ENCODE peak calls at places on chromosomes 7 and 10, in six cellular contexts. M is fibroblast of lung, Y is Peyer's patch, B is OCI-LY7, E is GM10248, D is choroid plexus epithelial cell. X is an unnamed sample.

GRCh38 chr10:100913470-100913865 is 705 bp downstream of the SLF2 start:
- DNase-seq in B (no peak), D (no peak), Y (no peak), E (no peak), M (no peak), X (no peak)

GRCh38 chr7:17369686-17370426 is 71.4 kb downstream of the AHR start:
- DNase-seq in B (no peak), Y (no peak), D (peak; percentile 99), E (no peak), M (peak; percentile 87), X (peak; percentile 64)

GRCh38 chr7:155192961-155193640 is 104.6 kb upstream of the INSIG1 start:
- DNase-seq in D (no peak), M (no peak), B (no peak), E (no peak), Y (no peak), X (no peak)

GRCh38 chr7:15007507-15007906 is 105.0 kb upstream of the DGKB start:
- DNase-seq in M (no peak), Y (no peak), E (no peak), B (no peak), D (peak; percentile 33), X (no peak)

GRCh38 chr10:77583527-77583926 is 54.1 kb downstream of the KCNMA1 start:
- DNase-seq in B (no peak), Y (peak; percentile 15), E (no peak), M (no peak), D (no peak), X (no peak)

GRCh38 chr7:81611040-81611439 is 158.8 kb downstream of the HGF start:
- DNase-seq in Y (no peak), E (no peak), B (no peak), D (no peak), M (no peak), X (no peak)

GRCh38 chr10:3869036-3869435 is 84.0 kb upstream of the KLF6 start:
- DNase-seq in D (peak; percentile 45), M (no peak), Y (no peak), B (no peak), E (no peak), X (no peak)

GRCh38 chr7:26376208-26376917 is 84.7 kb downstream of the SNX10 start:
- DNase-seq in D (no peak), B (peak; percentile 37), Y (peak; percentile 70), M (no peak), E (peak; percentile 36), X (no peak)

GRCh38 chr7:141320287-141320686 is 230.9 kb upstream of the AGK start:
- DNase-seq in D (no peak), E (no peak), M (no peak), Y (no peak), B (no peak), X (no peak)

DNA sequence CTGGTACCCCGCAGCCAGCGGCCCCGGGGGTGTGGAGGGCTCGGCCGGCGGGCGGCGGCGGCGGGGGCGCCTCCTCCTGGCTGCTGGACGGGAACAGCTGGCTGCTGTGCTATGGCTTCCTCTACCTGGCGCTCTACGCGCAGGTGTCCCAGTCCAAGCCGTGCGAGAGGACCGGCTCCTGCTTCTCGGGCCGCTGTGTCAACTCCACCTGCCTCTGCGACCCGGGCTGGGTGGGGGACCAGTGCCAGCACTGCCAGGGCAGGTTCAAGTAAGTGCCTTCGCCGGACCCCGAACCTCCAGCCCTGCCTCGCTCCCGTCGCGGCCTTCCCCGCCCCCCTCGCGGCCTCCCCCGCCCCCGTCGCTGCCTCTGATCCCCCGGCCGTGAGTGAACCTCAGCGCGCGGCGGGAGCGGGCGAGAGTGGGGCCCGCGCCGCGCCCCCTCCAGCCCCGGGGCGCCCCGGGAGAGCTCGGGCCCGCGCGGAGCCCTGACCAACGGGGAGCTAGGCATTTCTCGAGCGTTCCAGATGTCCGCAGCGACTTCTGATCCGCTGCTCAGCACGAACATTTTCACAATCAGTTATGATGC is 704 bp downstream of the ATRNL1 start:
- DNase-seq in Y (peak; percentile 50), E (peak; percentile 51), D (peak; percentile 16), M (no peak), B (no peak), X (no peak)
- TF ChIP-seq CTCF in Y (no peak), E (peak; percentile 43), D (peak; percentile 31), M (no peak), B (no peak), X (no peak)

GRCh38 chr7:50595538-50596102 is 30.4 kb upstream of the DDC start:
- DNase-seq in M (peak; percentile 54), D (peak; percentile 74), E (no peak), B (peak; percentile 28), Y (no peak), X (no peak)
- TF ChIP-seq CTCF in M (peak; percentile 50), D (peak; percentile 73), E (no peak), B (peak; percentile 65), Y (peak; percentile 60), X (no peak)

GRCh38 chr10:10699427-10699826 is 318.2 kb upstream of the CELF2 start:
- DNase-seq in M (no peak), E (peak; percentile 10), Y (no peak), B (no peak), D (no peak), X (no peak)
- TF ChIP-seq CTCF in M (no peak), E (no peak), Y (no peak), B (no peak), D (no peak), X (no peak)

DNA sequence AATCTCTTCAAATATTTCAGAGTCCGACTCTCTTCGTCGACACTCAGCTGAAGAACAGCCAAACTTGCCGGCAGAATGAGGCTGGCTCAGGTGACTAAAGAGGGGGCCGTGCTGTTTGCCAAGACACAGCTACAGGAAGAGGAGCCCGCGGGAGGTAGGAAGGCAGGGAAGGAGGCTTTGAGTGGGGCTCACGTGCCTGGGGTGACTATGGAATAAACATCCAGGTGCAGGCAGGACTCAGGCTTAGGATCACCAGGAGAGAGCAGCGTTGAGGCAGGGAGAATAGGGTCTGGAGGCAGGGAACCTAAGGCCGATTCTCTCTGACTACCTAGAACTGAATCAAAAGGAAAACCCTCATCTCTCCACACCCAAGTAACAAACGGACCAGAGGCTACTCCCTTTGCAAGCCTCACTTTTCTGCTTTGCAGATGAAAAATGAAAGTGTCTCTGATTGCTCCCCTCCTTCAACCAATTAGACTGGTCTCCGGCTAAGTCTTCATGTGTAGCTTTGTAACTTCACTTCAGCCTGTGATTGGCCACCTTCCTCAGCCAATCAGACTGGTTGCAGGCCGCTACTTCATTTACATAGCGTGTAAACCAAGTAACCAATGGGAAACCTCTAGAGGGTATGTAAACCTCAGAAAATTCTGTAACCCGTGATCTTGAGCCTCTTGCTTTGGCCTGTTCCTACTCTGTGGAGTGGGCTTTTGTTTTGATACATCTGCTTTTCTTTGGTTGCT is 19.7 kb upstream of the BNIP3 start:
- DNase-seq in M (peak; percentile 43), E (no peak), D (peak; percentile 59), B (no peak), Y (no peak), X (no peak)
- TF ChIP-seq CTCF in M (no peak), E (no peak), D (peak; percentile 35), B (no peak), Y (no peak), X (no peak)

GRCh38 chr10:6114299-6114698 is 25.5 kb downstream of the RBM17 start:
- DNase-seq in E (no peak), B (no peak), Y (no peak), D (no peak), M (peak; percentile 45), X (no peak)

GRCh38 chr10:6110136-6110535 is 21.3 kb downstream of the RBM17 start:
- DNase-seq in E (no peak), D (no peak), M (no peak), B (no peak), Y (no peak), X (no peak)

GRCh38 chr10:6114758-6115410 is 26.1 kb downstream of the RBM17 start:
- DNase-seq in M (peak; percentile 75), E (no peak), B (no peak), Y (no peak), D (peak; percentile 32), X (no peak)

GRCh38 chr10:6115411-6115800 is 26.6 kb downstream of the RBM17 start:
- DNase-seq in M (no peak), B (no peak), Y (no peak), D (no peak), E (no peak), X (no peak)

GRCh38 chr10:6112893-6113292 is 24.1 kb downstream of the RBM17 start:
- DNase-seq in Y (no peak), B (no peak), M (no peak), D (no peak), E (no peak), X (no peak)
- TF ChIP-seq CTCF in Y (no peak), B (no peak), M (no peak), D (no peak), E (no peak), X (no peak)

GRCh38 chr10:123165445-123166072 is 11.4 kb downstream of the BUB3 start:
- DNase-seq in Y (no peak), B (no peak), M (no peak), E (no peak), D (no peak), X (no peak)
- TF ChIP-seq CTCF in Y (no peak), B (peak; percentile 46), M (no peak), E (peak; percentile 11), D (no peak), X (no peak)